ENCODE peak calls at places on chromosomes 11 and 22, in ten cellular contexts. Y, J, V, U, C, A, N, R, M and F are unnamed samples.

GRCh38 chr11:11968511-11969280 is 39.7 kb downstream of the DKK3 start:
- DNase-seq in Y (peak; percentile 69), J (peak; percentile 42), V (no peak), U (no peak), C (no peak), A (no peak), N (peak; percentile 44), R (no peak), M (peak; percentile 46), F (peak; percentile 17)

GRCh38 chr11:96001037-96001436 is 77.1 kb upstream of the MTMR2 start:
- DNase-seq in Y (peak; percentile 64), J (no peak), V (no peak), U (no peak), C (peak; percentile 74), A (peak; percentile 96), N (peak; percentile 92), R (peak; percentile 81), M (peak; percentile 91), F (no peak)

GRCh38 chr11:10561947-10562346 is 6.5 kb downstream of the LYVE1 start:
- DNase-seq in Y (no peak), J (no peak), V (no peak), U (no peak), C (no peak), A (no peak), N (no peak), R (no peak), M (no peak), F (no peak)

GRCh38 chr11:103525069-103525468 is 415.8 kb downstream of the DYNC2H1 start:
- DNase-seq in Y (peak; percentile 36), J (no peak), V (no peak), U (no peak), C (no peak), A (no peak), N (peak; percentile 65), R (no peak), M (no peak), F (no peak)

GRCh38 chr11:130781906-130782305 is 134.4 kb downstream of the SNX19 start:
- DNase-seq in Y (peak; percentile 82), J (no peak), V (peak; percentile 21), U (no peak), C (no peak), A (no peak), N (peak; percentile 78), R (no peak), M (no peak), F (no peak)

GRCh38 chr11:11251394-11251970 is 101.6 kb downstream of the CSNK2A3 start:
- DNase-seq in Y (no peak), J (peak; percentile 13), V (no peak), U (no peak), C (no peak), A (no peak), N (no peak), R (no peak), M (no peak), F (no peak)

GRCh38 chr11:128593281-128593680 is 5.9 kb upstream of the ETS1 start:
- DNase-seq in Y (no peak), J (peak; percentile 91), V (no peak), U (no peak), C (no peak), A (no peak), N (peak; percentile 62), R (no peak), M (no peak), F (no peak)

GRCh38 chr11:128503231-128503991 is 83.9 kb downstream of the ETS1 start:
- DNase-seq in Y (peak; percentile 68), J (no peak), V (no peak), U (no peak), C (no peak), A (no peak), N (peak; percentile 96), R (no peak), M (no peak), F (no peak)

GRCh38 chr11:27467181-27467913 is 5.2 kb downstream of the LGR4 start:
- DNase-seq in Y (no peak), J (no peak), V (peak; percentile 46), U (no peak), C (no peak), A (no peak), N (no peak), R (no peak), M (no peak), F (no peak)

GRCh38 chr11:10654211-10655150 is 39.1 kb downstream of the IRAG1 start:
- DNase-seq in Y (peak; percentile 83), J (peak; percentile 68), V (peak; percentile 72), U (peak; percentile 69), C (no peak), A (no peak), N (peak; percentile 67), R (no peak), M (no peak), F (peak; percentile 82)

GRCh38 chr11:100681064-100681502 is 6.0 kb upstream of the ARHGAP42 start:
- DNase-seq in Y (no peak), J (peak; percentile 68), V (peak; percentile 72), U (peak; percentile 39), C (peak; percentile 75), A (no peak), N (peak; percentile 34), R (peak; percentile 37), M (peak; percentile 77), F (peak; percentile 45)

GRCh38 chr11:9176550-9176949 is 85.2 kb upstream of the SCUBE2 start:
- DNase-seq in Y (peak; percentile 23), J (no peak), V (no peak), U (no peak), C (no peak), A (no peak), N (peak; percentile 35), R (no peak), M (no peak), F (no peak)

GRCh38 chr11:121514401-121514981 is 61.7 kb upstream of the SORL1-AS1 start:
- DNase-seq in Y (no peak), J (no peak), V (no peak), U (peak; percentile 59), C (no peak), A (no peak), N (no peak), R (no peak), M (no peak), F (no peak)

GRCh38 chr11:8253566-8253965 is 10.1 kb downstream of the LMO1 start:
- DNase-seq in Y (peak; percentile 21), J (no peak), V (no peak), U (no peak), C (no peak), A (peak; percentile 25), N (no peak), R (no peak), M (no peak), F (no peak)

DNA sequence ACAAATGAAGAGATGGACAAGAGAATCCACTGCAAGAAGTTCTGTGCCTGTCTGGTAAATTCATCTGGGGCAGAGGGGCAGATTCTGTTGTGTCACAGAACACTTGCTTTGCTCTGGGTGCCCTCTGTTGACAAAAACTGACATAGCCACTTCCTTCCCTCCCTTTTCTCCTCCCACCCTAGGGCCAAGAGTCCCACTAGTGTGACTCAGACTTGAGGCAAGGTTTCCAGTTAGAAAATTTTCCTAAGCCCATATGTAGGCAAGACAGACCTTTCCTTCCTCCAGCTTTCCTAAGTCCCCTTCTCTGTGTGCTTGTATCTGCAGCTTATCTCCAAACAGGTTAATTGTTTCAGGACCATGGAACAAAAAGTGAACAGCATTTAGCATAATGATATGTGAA is 106.8 kb downstream of the RBFOX2 start:
- DNase-seq in Y (peak; percentile 19), J (peak; percentile 88), V (peak; percentile 83), U (peak; percentile 53), C (peak; percentile 41), A (peak; percentile 85), N (peak; percentile 90), R (peak; percentile 82), M (peak; percentile 68), F (peak; percentile 19)
- H3K4me3 ChIP-seq in Y (peak overlapping the region; percentile 37), J (no peak overlapping the region), V (no peak overlapping the region), U (no peak overlapping the region), C (no peak overlapping the region), A (no peak overlapping the region), N (no peak overlapping the region), R (no peak overlapping the region), M (no peak overlapping the region), F (no peak overlapping the region)

DNA sequence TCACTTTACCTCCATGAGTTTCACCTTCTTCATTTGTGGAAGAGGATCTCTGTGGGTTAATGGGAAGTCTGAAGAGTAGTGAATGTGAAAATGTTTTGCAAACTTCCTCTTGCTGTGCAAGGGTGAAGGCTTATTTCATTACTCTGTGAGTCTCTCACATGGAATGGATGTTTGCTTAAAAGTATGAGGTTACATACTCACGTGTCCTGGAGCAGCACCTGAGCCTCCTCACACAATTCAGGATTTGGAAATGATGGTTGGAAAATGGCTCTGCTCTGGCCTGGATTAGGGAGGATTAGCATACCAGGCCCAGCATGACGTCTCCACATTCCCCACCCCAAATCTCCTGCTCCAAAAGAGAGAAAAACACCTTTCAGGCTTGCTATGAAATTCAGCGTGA is 4.8 kb downstream of the GRAMD1B start:
- DNase-seq in Y (peak; percentile 58), J (peak; percentile 90), V (no peak), U (no peak), C (no peak), A (no peak), N (no peak), R (no peak), M (no peak), F (peak; percentile 34)
- H3K4me3 ChIP-seq in Y (no peak overlapping the region), J (peak overlapping the region; percentile 73), V (no peak overlapping the region), U (no peak overlapping the region), C (no peak overlapping the region), A (no peak overlapping the region), N (no peak overlapping the region), R (no peak overlapping the region), M (no peak overlapping the region), F (no peak overlapping the region)

GRCh38 chr22:40453676-40454075 is 83.3 kb downstream of the SGSM3 start:
- DNase-seq in Y (no peak), J (no peak), V (no peak), U (no peak), C (no peak), A (no peak), N (peak; percentile 43), R (no peak), M (no peak), F (no peak)

GRCh38 chr22:40450651-40451050 is 80.3 kb downstream of the SGSM3 start:
- DNase-seq in Y (no peak), J (no peak), V (no peak), U (no peak), C (no peak), A (peak; percentile 39), N (no peak), R (no peak), M (no peak), F (no peak)

GRCh38 chr22:40449676-40450035 is 79.3 kb downstream of the SGSM3 start:
- DNase-seq in Y (peak; percentile 87), J (no peak), V (no peak), U (no peak), C (no peak), A (peak; percentile 17), N (peak; percentile 62), R (no peak), M (no peak), F (no peak)

GRCh38 chr22:40451230-40451629 is 80.8 kb downstream of the SGSM3 start:
- DNase-seq in Y (no peak), J (no peak), V (no peak), U (peak; percentile 77), C (no peak), A (peak; percentile 53), N (no peak), R (no peak), M (no peak), F (no peak)

GRCh38 chr22:40452730-40453487 is 82.5 kb downstream of the SGSM3 start:
- DNase-seq in Y (no peak), J (no peak), V (no peak), U (no peak), C (no peak), A (no peak), N (peak; percentile 46), R (no peak), M (no peak), F (no peak)
- H3K4me3 ChIP-seq in Y (no peak overlapping the region), J (no peak overlapping the region), V (no peak overlapping the region), U (peak overlapping the region; percentile 11), C (no peak overlapping the region), A (no peak overlapping the region), N (no peak overlapping the region), R (no peak overlapping the region), M (no peak overlapping the region), F (no peak overlapping the region)

GRCh38 chr11:114298701-114299090 is 2.5 kb downstream of the NNMT start:
- DNase-seq in Y (no peak), J (no peak), V (no peak), U (no peak), C (no peak), A (no peak), N (no peak), R (no peak), M (no peak), F (no peak)
- H3K4me3 ChIP-seq in Y (peak overlapping the region; percentile 72), J (no peak overlapping the region), V (peak overlapping the region; percentile 75), U (no peak overlapping the region), C (peak overlapping the region; percentile 60), A (peak overlapping the region; percentile 64), N (peak overlapping the region; percentile 24), R (peak overlapping the region; percentile 34), M (peak overlapping the region; percentile 95), F (no peak overlapping the region)